ENCODE peak calls at places on chromosomes 12 and 14, in six cellular contexts. One of them, this sample, is unnamed.

GRCh38 chr12:103786201-103786600 is 54.8 kb downstream of the NT5DC3 start:
- DNase-seq in ovary: no peak
- DNase-seq in NCI-H748 treated with DMSO at 0.1 percent for 48 hours: no peak
- DNase-seq in NCI-H345: no peak
- DNase-seq in caudate nucleus: no peak
- DNase-seq in stimulated activated CD8-positive, alpha-beta memory T cell treated with anti-CD3 and anti-CD28 coated beads, Interleukin-4, amount 100 ng/mL, for 48 hours: no peak
- DNase-seq in this sample: no peak

GRCh38 chr12:47804177-47804576 is 15.5 kb downstream of the HDAC7 start:
- DNase-seq in stimulated activated CD8-positive, alpha-beta memory T cell treated with anti-CD3 and anti-CD28 coated beads, Interleukin-4, amount 100 ng/mL, for 48 hours: no peak
- DNase-seq in NCI-H748 treated with DMSO at 0.1 percent for 48 hours: no peak
- DNase-seq in NCI-H345: no peak
- DNase-seq in ovary: no peak
- DNase-seq in caudate nucleus: no peak
- DNase-seq in this sample: no peak

GRCh38 chr14:56241441-56241840 is 123.2 kb downstream of the PELI2 start:
- DNase-seq in NCI-H748 treated with DMSO at 0.1 percent for 48 hours: no peak
- DNase-seq in ovary: no peak
- DNase-seq in NCI-H345: no peak
- DNase-seq in caudate nucleus: no peak
- DNase-seq in stimulated activated CD8-positive, alpha-beta memory T cell treated with anti-CD3 and anti-CD28 coated beads, Interleukin-4, amount 100 ng/mL, for 48 hours: no peak
- DNase-seq in this sample: no peak

GRCh38 chr14:89418976-89419375 is 1.9 kb upstream of the FOXN3 start:
- DNase-seq in ovary: no peak
- DNase-seq in NCI-H345: no peak
- DNase-seq in stimulated activated CD8-positive, alpha-beta memory T cell treated with anti-CD3 and anti-CD28 coated beads, Interleukin-4, amount 100 ng/mL, for 48 hours: no peak
- DNase-seq in caudate nucleus: no peak
- DNase-seq in NCI-H748 treated with DMSO at 0.1 percent for 48 hours: no peak
- DNase-seq in this sample: no peak

GRCh38 chr12:53045646-53046045 is 4.2 kb upstream of the TNS2 start:
- DNase-seq in caudate nucleus: no peak
- DNase-seq in stimulated activated CD8-positive, alpha-beta memory T cell treated with anti-CD3 and anti-CD28 coated beads, Interleukin-4, amount 100 ng/mL, for 48 hours: no peak
- DNase-seq in ovary: peak; percentile 64
- DNase-seq in NCI-H345: no peak
- DNase-seq in NCI-H748 treated with DMSO at 0.1 percent for 48 hours: no peak
- DNase-seq in this sample: no peak

GRCh38 chr12:85825751-85826150 is 10.5 kb downstream of the RASSF9 start:
- DNase-seq in caudate nucleus: no peak
- DNase-seq in NCI-H345: peak; percentile 29
- DNase-seq in ovary: no peak
- DNase-seq in stimulated activated CD8-positive, alpha-beta memory T cell treated with anti-CD3 and anti-CD28 coated beads, Interleukin-4, amount 100 ng/mL, for 48 hours: no peak
- DNase-seq in NCI-H748 treated with DMSO at 0.1 percent for 48 hours: peak; percentile 73
- DNase-seq in this sample: no peak

GRCh38 chr14:56153271-56153670 is 35.1 kb downstream of the PELI2 start:
- DNase-seq in NCI-H345: no peak
- DNase-seq in NCI-H748 treated with DMSO at 0.1 percent for 48 hours: no peak
- DNase-seq in stimulated activated CD8-positive, alpha-beta memory T cell treated with anti-CD3 and anti-CD28 coated beads, Interleukin-4, amount 100 ng/mL, for 48 hours: no peak
- DNase-seq in caudate nucleus: no peak
- DNase-seq in ovary: no peak
- DNase-seq in this sample: no peak

GRCh38 chr12:116159175-116159574 is 118.3 kb downstream of the MED13L start:
- DNase-seq in stimulated activated CD8-positive, alpha-beta memory T cell treated with anti-CD3 and anti-CD28 coated beads, Interleukin-4, amount 100 ng/mL, for 48 hours: no peak
- DNase-seq in caudate nucleus: no peak
- DNase-seq in NCI-H345: peak; percentile 10
- DNase-seq in NCI-H748 treated with DMSO at 0.1 percent for 48 hours: no peak
- DNase-seq in ovary: no peak
- DNase-seq in this sample: no peak

GRCh38 chr12:104006929-104007328 is 41.3 kb downstream of the TDG start:
- DNase-seq in stimulated activated CD8-positive, alpha-beta memory T cell treated with anti-CD3 and anti-CD28 coated beads, Interleukin-4, amount 100 ng/mL, for 48 hours: no peak
- DNase-seq in ovary: no peak
- DNase-seq in NCI-H748 treated with DMSO at 0.1 percent for 48 hours: no peak
- DNase-seq in caudate nucleus: no peak
- DNase-seq in NCI-H345: no peak
- DNase-seq in this sample: no peak

GRCh38 chr12:68510394-68510793 is 100.3 kb upstream of the RAP1B start:
- DNase-seq in NCI-H345: no peak
- DNase-seq in NCI-H748 treated with DMSO at 0.1 percent for 48 hours: no peak
- DNase-seq in stimulated activated CD8-positive, alpha-beta memory T cell treated with anti-CD3 and anti-CD28 coated beads, Interleukin-4, amount 100 ng/mL, for 48 hours: no peak
- DNase-seq in caudate nucleus: no peak
- DNase-seq in ovary: no peak
- DNase-seq in this sample: no peak

GRCh38 chr14:61462566-61463195 is 141.3 kb downstream of the PRKCH start:
- DNase-seq in NCI-H345: peak; percentile 20
- DNase-seq in stimulated activated CD8-positive, alpha-beta memory T cell treated with anti-CD3 and anti-CD28 coated beads, Interleukin-4, amount 100 ng/mL, for 48 hours: no peak
- DNase-seq in ovary: no peak
- DNase-seq in caudate nucleus: no peak
- DNase-seq in NCI-H748 treated with DMSO at 0.1 percent for 48 hours: no peak
- DNase-seq in this sample: no peak

GRCh38 chr14:22122227-22123187 is 448.9 kb upstream of the OR4E1 start:
- DNase-seq in caudate nucleus: no peak
- DNase-seq in NCI-H748 treated with DMSO at 0.1 percent for 48 hours: no peak
- DNase-seq in ovary: no peak
- DNase-seq in NCI-H345: no peak
- DNase-seq in stimulated activated CD8-positive, alpha-beta memory T cell treated with anti-CD3 and anti-CD28 coated beads, Interleukin-4, amount 100 ng/mL, for 48 hours: no peak
- DNase-seq in this sample: no peak

GRCh38 chr12:106296179-106296877 is 6.2 kb upstream of the TCP11L2 start:
- DNase-seq in caudate nucleus: no peak
- DNase-seq in NCI-H748 treated with DMSO at 0.1 percent for 48 hours: no peak
- DNase-seq in stimulated activated CD8-positive, alpha-beta memory T cell treated with anti-CD3 and anti-CD28 coated beads, Interleukin-4, amount 100 ng/mL, for 48 hours: no peak
- DNase-seq in ovary: no peak
- DNase-seq in NCI-H345: no peak
- DNase-seq in this sample: peak; percentile 74

GRCh38 chr12:50764116-50764860 is 387 bp downstream of the ATF1 start:
- DNase-seq in stimulated activated CD8-positive, alpha-beta memory T cell treated with anti-CD3 and anti-CD28 coated beads, Interleukin-4, amount 100 ng/mL, for 48 hours: peak; percentile 82
- DNase-seq in ovary: peak; percentile 56
- DNase-seq in NCI-H345: peak; percentile 66
- DNase-seq in NCI-H748 treated with DMSO at 0.1 percent for 48 hours: peak; percentile 74
- DNase-seq in caudate nucleus: peak; percentile 78
- DNase-seq in this sample: peak; percentile 54

GRCh38 chr14:106185837-106186233 is 659.5 kb downstream of the TMEM121 start:
- DNase-seq in caudate nucleus: no peak
- DNase-seq in stimulated activated CD8-positive, alpha-beta memory T cell treated with anti-CD3 and anti-CD28 coated beads, Interleukin-4, amount 100 ng/mL, for 48 hours: peak; percentile 77
- DNase-seq in ovary: no peak
- DNase-seq in NCI-H345: no peak
- DNase-seq in NCI-H748 treated with DMSO at 0.1 percent for 48 hours: no peak
- DNase-seq in this sample: no peak

GRCh38 chr12:112159146-112159541 is 33.8 kb downstream of the TRAFD1 start:
- DNase-seq in NCI-H748 treated with DMSO at 0.1 percent for 48 hours: no peak
- DNase-seq in caudate nucleus: no peak
- DNase-seq in ovary: no peak
- DNase-seq in NCI-H345: no peak
- DNase-seq in stimulated activated CD8-positive, alpha-beta memory T cell treated with anti-CD3 and anti-CD28 coated beads, Interleukin-4, amount 100 ng/mL, for 48 hours: no peak
- DNase-seq in this sample: no peak

GRCh38 chr14:30779210-30779609 is 95.1 kb upstream of the COCH start:
- DNase-seq in NCI-H748 treated with DMSO at 0.1 percent for 48 hours: no peak
- DNase-seq in caudate nucleus: no peak
- DNase-seq in NCI-H345: no peak
- DNase-seq in ovary: no peak
- DNase-seq in stimulated activated CD8-positive, alpha-beta memory T cell treated with anti-CD3 and anti-CD28 coated beads, Interleukin-4, amount 100 ng/mL, for 48 hours: no peak
- DNase-seq in this sample: no peak

This sample was measured in MG63.